ENCODE peak calls at places on chromosomes 12 and 14, in four cellular contexts. I, O, K and V are unnamed samples. For H3K9me3, the result is how much of the 10 kb centered on the place peaks cover.

GRCh38 chr12:121060149-121061001 is 21.3 kb upstream of the OASL start:
- DNase-seq in I (peak), O (no peak), K (peak), V (peak)

GRCh38 chr12:112179936-112180335 is 54.6 kb downstream of the TRAFD1 start:
- DNase-seq in I (no peak), O (no peak), K (no peak), V (no peak)

GRCh38 chr14:100109594-100109955 is 44.4 kb downstream of the EVL start:
- DNase-seq in I (no peak), O (no peak), K (no peak), V (no peak)

GRCh38 chr14:95402184-95402583 is 82.5 kb upstream of the CLMN start:
- DNase-seq in I (no peak), O (no peak), K (no peak), V (no peak)

GRCh38 chr12:91276529-91276928 is 93.9 kb upstream of the DCN start:
- DNase-seq in I (no peak), O (no peak), K (no peak), V (peak)

GRCh38 chr14:21096438-21096837 is 2.0 kb downstream of the ZNF219 start:
- DNase-seq in I (no peak), O (no peak), K (no peak), V (no peak)

GRCh38 chr14:94421316-94421715 is 31.3 kb downstream of the SERPINA11 start:
- DNase-seq in I (no peak), O (no peak), K (no peak), V (no peak)

GRCh38 chr12:57063991-57064725 is 14.2 kb upstream of the MYO1A start:
- DNase-seq in I (no peak), O (no peak), K (no peak), V (no peak)

GRCh38 chr12:55739025-55739378 is 3.9 kb upstream of the GDF11 start:
- DNase-seq in I (no peak), O (no peak), K (no peak), V (no peak)
- H3K4me3 ChIP-seq in I (peak), O (no peak), K (peak), V (peak)

GRCh38 chr14:85813040-85813439 is 283.1 kb downstream of the FLRT2 start:
- DNase-seq in I (no peak), O (no peak), K (no peak), V (no peak)

GRCh38 chr14:85817430-85817829 is 287.5 kb downstream of the FLRT2 start:
- DNase-seq in I (no peak), O (no peak), K (no peak), V (no peak)
- H3K9me3 ChIP-seq in I (under half), O (under half), K (under half), V (under half)

GRCh38 chr12:115599251-115599811 is 678.2 kb downstream of the MED13L start:
- DNase-seq in I (no peak), O (no peak), K (peak), V (peak)
- H3K4me3 ChIP-seq in I (no peak), O (no peak), K (peak), V (peak)

DNA sequence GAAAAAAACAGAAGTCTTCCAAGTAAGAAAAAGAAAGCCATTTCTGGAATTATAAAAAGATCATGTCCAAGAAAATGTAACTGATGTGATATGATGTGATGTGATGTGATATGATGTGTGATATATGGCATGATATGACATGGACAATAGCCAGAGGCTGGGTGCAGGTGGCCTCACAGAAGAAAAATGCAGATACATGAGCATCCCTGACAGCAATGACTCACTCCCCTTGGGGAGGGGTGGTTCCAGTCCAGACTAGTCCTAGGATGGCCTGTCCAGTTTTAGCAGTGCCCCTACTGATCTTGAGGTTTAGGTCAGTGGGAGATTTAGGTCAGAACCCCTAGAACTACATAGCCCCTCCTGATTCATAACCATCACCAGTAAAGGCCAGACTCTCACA is 3.5 kb upstream of the RHOJ start:
- DNase-seq in I (no peak), O (no peak), K (peak), V (no peak)
- H3K9me3 ChIP-seq in I (under half), O (under half), K (under half), V (under half)

GRCh38 chr12:4282892-4283511 is 9.4 kb downstream of the CCND2 start:
- DNase-seq in I (no peak), O (no peak), K (no peak), V (no peak)
- H3K4me3 ChIP-seq in I (no peak), O (no peak), K (no peak), V (no peak)

GRCh38 chr12:38053655-38054464 is 262.7 kb upstream of the ALG10B start:
- DNase-seq in I (peak), O (no peak), K (no peak), V (no peak)
- H3K9me3 ChIP-seq in I (under half), O (under half), K (under half), V (under half)

GRCh38 chr12:1425396-1425729 is 169.0 kb downstream of the FBXL14 start:
- DNase-seq in I (no peak), O (no peak), K (peak), V (no peak)

GRCh38 chr12:1419849-1420371 is 174.5 kb downstream of the FBXL14 start:
- DNase-seq in I (no peak), O (no peak), K (no peak), V (no peak)

GRCh38 chr12:1421091-1421902 is 173.1 kb downstream of the FBXL14 start:
- DNase-seq in I (no peak), O (no peak), K (no peak), V (no peak)

GRCh38 chr12:1424674-1425395 is 169.5 kb downstream of the FBXL14 start:
- DNase-seq in I (no peak), O (no peak), K (peak), V (peak)

DNA sequence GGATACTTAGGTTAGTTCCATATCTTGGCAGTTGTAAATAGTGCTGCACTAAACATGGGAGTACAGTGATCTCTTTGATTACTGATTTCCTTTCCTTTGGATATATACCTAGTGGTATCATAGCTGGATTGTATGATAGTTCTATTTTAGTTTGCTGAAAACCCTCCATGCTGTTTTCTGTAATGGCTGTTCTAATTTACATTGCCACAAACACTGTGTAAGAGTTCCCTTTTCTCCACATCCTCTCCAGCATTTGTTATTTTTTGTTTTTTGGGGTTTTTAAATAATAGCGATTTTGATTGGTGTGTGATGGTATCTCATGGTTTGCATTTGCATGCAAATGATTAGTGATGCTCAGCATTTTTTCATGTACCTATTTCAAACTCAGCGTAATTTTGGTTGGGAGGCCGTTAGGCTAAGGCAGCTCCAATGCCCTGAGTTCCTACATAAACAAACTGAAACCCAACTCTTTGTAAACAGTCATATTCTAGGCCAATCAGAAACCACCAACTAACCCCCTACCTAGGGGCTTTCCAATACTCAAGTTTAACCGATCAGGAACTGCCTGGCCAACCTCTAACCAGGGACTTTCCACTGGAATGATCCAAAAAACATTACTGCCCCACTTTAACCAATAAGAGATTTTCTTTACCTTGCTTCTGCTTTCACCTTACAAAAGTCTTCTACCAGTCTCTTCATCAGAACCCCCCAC is 171.6 kb downstream of the FBXL14 start:
- DNase-seq in I (no peak), O (no peak), K (no peak), V (no peak)
- H3K4me3 ChIP-seq in I (no peak), O (no peak), K (no peak), V (no peak)

GRCh38 chr12:47650469-47650868 is 55.4 kb downstream of the RPAP3 start:
- DNase-seq in I (no peak), O (no peak), K (peak), V (peak)
- H3K9me3 ChIP-seq in I (under half), O (under half), K (under half), V (under half)

DNA sequence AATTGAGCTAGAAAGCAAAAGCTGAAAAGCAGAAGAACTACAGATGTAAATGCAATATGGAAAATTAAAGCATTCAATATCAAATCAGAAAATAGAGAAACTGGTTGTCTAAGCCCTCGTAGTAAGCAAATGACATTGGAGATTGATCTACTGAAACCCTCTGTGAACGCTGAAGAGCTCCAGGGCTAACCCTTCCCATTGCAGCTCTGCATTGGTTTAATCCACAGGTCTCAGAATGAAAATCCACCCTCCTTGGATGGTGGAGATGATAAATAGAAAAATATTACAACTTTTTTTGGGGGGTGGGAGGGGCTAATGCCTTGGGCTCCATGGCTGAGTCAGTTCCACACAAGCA is 40.5 kb downstream of the CORO1C start:
- DNase-seq in I (no peak), O (no peak), K (no peak), V (no peak)
- H3K4me3 ChIP-seq in I (peak), O (no peak), K (peak), V (peak)